ENCODE peak calls at places on chromosomes 7 and 10, in nine cellular contexts. W is activated naive CD4-positive, alpha-beta T cell; L is memory B cell; G is upper lobe of right lung; D is stimulated activated CD4-positive, alpha-beta T cell treated with anti-CD3 and anti-CD28 coated beads, Interleukin-1b, Interleukin-23, amount 100 ng/mL, for 4 hours; F is T follicular helper cell; M is CD8-positive, alpha-beta memory T cell; P is globus pallidus; H is MV-4-11. B is an unnamed sample.

GRCh38 chr10:28684986-28685580 is 7.8 kb downstream of the BAMBI start:
- DNase-seq in D (no peak), W (no peak), G (no peak), F (no peak), L (no peak), P (no peak), M (no peak), H (no peak), B (no peak)

GRCh38 chr7:12257582-12257981 is 46.5 kb downstream of the TMEM106B start:
- DNase-seq in H (peak), F (no peak), P (peak), D (no peak), W (no peak), M (peak), L (no peak), G (no peak), B (peak)

GRCh38 chr7:39721345-39721744 is 98.0 kb downstream of the RALA start:
- DNase-seq in G (no peak), H (no peak), L (no peak), D (no peak), P (no peak), M (no peak), F (no peak), W (no peak), B (no peak)

GRCh38 chr7:99224263-99224947 is 16.5 kb upstream of the KPNA7 start:
- DNase-seq in F (no peak), H (peak), P (no peak), M (no peak), D (no peak), W (no peak), G (no peak), L (no peak), B (peak)

GRCh38 chr7:19648791-19649190 is 60.0 kb downstream of the POLR1F start:
- DNase-seq in F (no peak), P (no peak), D (no peak), M (no peak), G (no peak), L (no peak), W (no peak), H (no peak), B (no peak)

GRCh38 chr7:46011059-46011458 is 90.0 kb upstream of the IGFBP3 start:
- DNase-seq in W (no peak), H (no peak), M (no peak), F (no peak), P (no peak), L (no peak), D (no peak), G (no peak), B (no peak)

GRCh38 chr7:774161-775109 is 47.4 kb upstream of the PRKAR1B start:
- DNase-seq in P (no peak), W (peak), L (peak), G (peak), D (peak), M (peak), H (no peak), F (peak), B (no peak)

GRCh38 chr7:141695803-141696289 is 6.1 kb downstream of the DENND11 start:
- DNase-seq in M (no peak), F (no peak), H (no peak), G (no peak), W (no peak), P (no peak), L (no peak), D (no peak), B (no peak)

GRCh38 chr7:17239683-17240521 is 58.5 kb upstream of the AHR start:
- DNase-seq in G (no peak), M (no peak), F (no peak), L (no peak), P (no peak), W (no peak), D (no peak), H (peak), B (no peak)

GRCh38 chr10:67256984-67257383 is 331.1 kb downstream of the LRRTM3 start:
- DNase-seq in F (no peak), W (no peak), G (no peak), D (no peak), L (no peak), P (no peak), M (no peak), H (no peak), B (no peak)

GRCh38 chr10:34333513-34333912 is 481.6 kb downstream of the PARD3 start:
- DNase-seq in G (no peak), F (no peak), W (no peak), M (no peak), P (no peak), L (no peak), D (no peak), H (no peak), B (no peak)

GRCh38 chr7:68319061-68319460 is 1279.2 kb upstream of the AUTS2 start:
- DNase-seq in D (no peak), G (no peak), F (no peak), L (no peak), M (no peak), P (no peak), H (no peak), W (no peak), B (no peak)

GRCh38 chr10:124642076-124642710 is 102.0 kb downstream of the FAM53B start:
- DNase-seq in D (no peak), L (no peak), H (peak), P (no peak), F (no peak), W (no peak), G (peak), M (no peak), B (no peak)

GRCh38 chr10:124356706-124357582 is 61.8 kb downstream of the OAT start:
- DNase-seq in M (no peak), P (no peak), G (peak), F (no peak), H (no peak), D (no peak), W (no peak), L (no peak), B (no peak)

GRCh38 chr7:129210989-129211312 is 13.9 kb upstream of the AHCYL2 start:
- DNase-seq in L (no peak), G (no peak), P (no peak), M (no peak), W (no peak), F (no peak), D (no peak), H (no peak), B (no peak)

GRCh38 chr7:70571986-70572385 is 560.0 kb upstream of the GALNT17 start:
- DNase-seq in W (no peak), P (no peak), D (no peak), M (no peak), L (no peak), F (no peak), G (no peak), H (no peak), B (no peak)

GRCh38 chr7:28662236-28662635 is 249.9 kb downstream of the CREB5 start:
- DNase-seq in F (no peak), W (no peak), D (no peak), M (no peak), H (no peak), L (no peak), P (no peak), G (no peak), B (no peak)

GRCh38 chr10:123390332-123390731 is 236.1 kb downstream of the BUB3 start:
- DNase-seq in G (no peak), P (no peak), L (no peak), H (no peak), M (no peak), F (no peak), D (no peak), W (no peak), B (no peak)

GRCh38 chr7:15280078-15280734 is 281.6 kb downstream of the AGMO start:
- DNase-seq in M (no peak), W (no peak), F (no peak), D (no peak), H (no peak), G (no peak), P (no peak), L (no peak), B (no peak)

GRCh38 chr7:103679156-103680132 is 233.4 kb upstream of the SLC26A5 start:
- DNase-seq in G (no peak), M (no peak), L (no peak), H (no peak), F (no peak), P (no peak), D (no peak), W (no peak), B (no peak)

GRCh38 chr10:34407227-34407626 is 407.9 kb downstream of the PARD3 start:
- DNase-seq in W (no peak), F (no peak), L (no peak), M (no peak), G (no peak), P (no peak), D (no peak), H (peak), B (no peak)

B was measured in NK-92 treated with Interleukin-12 subunit alpha and Interleukin-12 subunit beta, amount 100 ng/mL, for 24 hours.